ENCODE peak calls at places on chromosome 9, in seven cellular contexts. I is HTR-8/SVneo, P is caudate nucleus, M is brain microvascular endothelial cell, J is right cardiac atrium, K is astrocyte of the hippocampus, C is left ventricle myocardium inferior. H is an unnamed sample.

GRCh38 chr9:134936021-134936761 is 18.5 kb upstream of the FCN1 start:
- DNase-seq in I (no peak), P (no peak), M (no peak), J (peak; percentile 21), K (no peak), C (no peak), H (no peak)

GRCh38 chr9:2390028-2390427 is 231.6 kb upstream of the VLDLR start:
- DNase-seq in I (no peak), P (no peak), M (no peak), J (no peak), K (no peak), C (no peak), H (no peak)

GRCh38 chr9:133515615-133516255 is 9.0 kb downstream of the MYMK start:
- DNase-seq in I (no peak), P (no peak), M (no peak), J (peak; percentile 44), K (no peak), C (no peak), H (no peak)

GRCh38 chr9:91033802-91034201 is 232.2 kb downstream of the SYK start:
- DNase-seq in I (no peak), P (no peak), M (no peak), J (peak; percentile 62), K (no peak), C (no peak), H (peak; percentile 62)

GRCh38 chr9:5044160-5044559 is 59.1 kb downstream of the JAK2 start:
- DNase-seq in I (no peak), P (no peak), M (no peak), J (no peak), K (no peak), C (no peak), H (no peak)

GRCh38 chr9:120755827-120756434 is 37.3 kb downstream of the FBXW2 start:
- DNase-seq in I (peak; percentile 62), P (no peak), M (peak; percentile 55), J (peak; percentile 56), K (peak; percentile 72), C (no peak), H (peak; percentile 62)

GRCh38 chr9:84781431-84781830 is 111.9 kb downstream of the NTRK2 start:
- DNase-seq in I (no peak), P (no peak), M (peak; percentile 38), J (no peak), K (peak; percentile 22), C (no peak), H (no peak)

GRCh38 chr9:13967011-13967410 is 346.9 kb downstream of the NFIB start:
- DNase-seq in I (no peak), P (no peak), M (peak; percentile 26), J (no peak), K (peak; percentile 64), C (no peak), H (no peak)

GRCh38 chr9:107481035-107481434 is 8.5 kb downstream of the KLF4 start:
- DNase-seq in I (no peak), P (no peak), M (no peak), J (no peak), K (no peak), C (no peak), H (no peak)

GRCh38 chr9:134429007-134429406 is 102.8 kb downstream of the RXRA start:
- DNase-seq in I (no peak), P (no peak), M (no peak), J (no peak), K (no peak), C (no peak), H (no peak)

GRCh38 chr9:15453956-15454355 is 31.3 kb downstream of the SNAPC3 start:
- DNase-seq in I (no peak), P (no peak), M (no peak), J (no peak), K (no peak), C (no peak), H (no peak)

GRCh38 chr9:126113756-126114408 is 212.7 kb upstream of the MVB12B start:
- DNase-seq in I (no peak), P (no peak), M (no peak), J (no peak), K (no peak), C (no peak), H (no peak)

GRCh38 chr9:135703726-135704125 is 1.7 kb downstream of the KCNT1 start:
- DNase-seq in I (no peak), P (no peak), M (no peak), J (no peak), K (no peak), C (no peak), H (no peak)

GRCh38 chr9:19940808-19941207 is 152.0 kb upstream of the SLC24A2 start:
- DNase-seq in I (no peak), P (no peak), M (no peak), J (no peak), K (no peak), C (no peak), H (no peak)

GRCh38 chr9:102587231-102587630 is 407.9 kb upstream of the CYLC2 start:
- DNase-seq in I (no peak), P (no peak), M (no peak), J (no peak), K (no peak), C (no peak), H (no peak)

GRCh38 chr9:34573599-34574325 is 15.8 kb downstream of the CNTFR start:
- DNase-seq in I (no peak), P (no peak), M (no peak), J (peak; percentile 33), K (no peak), C (no peak), H (no peak)

GRCh38 chr9:133700861-133701320 is 37.3 kb downstream of the SARDH start:
- DNase-seq in I (no peak), P (no peak), M (no peak), J (no peak), K (no peak), C (no peak), H (no peak)